ENCODE peak calls at places on chromosomes 6 and 20, in four cellular contexts. Z is K562, H is HepG2, W is GM12878. C is an unnamed sample.

GRCh38 chr6:135182120-135182992 is 1.2 kb downstream of the MYB start:
- DNase-seq in Z (peak; percentile 46), W (no peak), H (no peak), C (no peak)

GRCh38 chr20:47295921-47296426 is 60.5 kb downstream of the ZMYND8 start:
- DNase-seq in H (no peak), Z (no peak), W (no peak), C (no peak)

GRCh38 chr20:45229264-45230056 is 8.3 kb downstream of the SEMG2 start:
- DNase-seq in H (peak; percentile 26), W (no peak), Z (peak; percentile 52), C (peak; percentile 96)

GRCh38 chr20:39822667-39823066 is 860.5 kb downstream of the DHX35 start:
- DNase-seq in H (no peak), W (no peak), Z (no peak), C (no peak)

GRCh38 chr6:26537846-26538571 is at the start of gene HMGN4:
- DNase-seq in H (peak; percentile 92), W (peak; percentile 96), Z (peak; percentile 91), C (no peak)

GRCh38 chr20:5734559-5735137 is 15.6 kb upstream of the SHLD1 start:
- DNase-seq in H (no peak), W (no peak), Z (no peak), C (no peak)

GRCh38 chr20:709421-709820 is 33.8 kb upstream of the SCRT2 start:
- DNase-seq in W (no peak), H (no peak), Z (no peak), C (no peak)

GRCh38 chr6:111818539-111819226 is 54.6 kb downstream of the FYN start:
- DNase-seq in W (no peak), H (no peak), Z (no peak), C (no peak)

GRCh38 chr6:158008894-158009891 is 27.5 kb downstream of the SYNJ2 start:
- DNase-seq in H (no peak), Z (no peak), W (no peak), C (no peak)

GRCh38 chr20:17872920-17873319 is 95.7 kb downstream of the SNX5 start:
- DNase-seq in H (no peak), W (no peak), Z (no peak), C (no peak)

GRCh38 chr20:36802326-36803223 is 29.0 kb upstream of the DSN1 start:
- DNase-seq in H (no peak), W (no peak), Z (no peak), C (no peak)

GRCh38 chr20:3744806-3745685 is 12.6 kb downstream of the HSPA12B start:
- DNase-seq in Z (peak; percentile 97), W (no peak), H (peak; percentile 74), C (peak; percentile 95)

GRCh38 chr6:12490904-12491571 is 200.9 kb downstream of the EDN1 start:
- DNase-seq in Z (no peak), H (no peak), W (no peak), C (no peak)

GRCh38 chr6:44478158-44478557 is 90.7 kb downstream of the CDC5L start:
- DNase-seq in H (no peak), W (no peak), Z (no peak), C (no peak)

GRCh38 chr20:23178806-23179205 is 92.7 kb upstream of the CD93 start:
- DNase-seq in H (no peak), Z (peak; percentile 53), W (no peak), C (no peak)

GRCh38 chr6:142945446-142946180 is 637 bp upstream of the HIVEP2 start:
- DNase-seq in Z (peak; percentile 53), H (no peak), W (no peak), C (peak; percentile 75)

GRCh38 chr6:107866606-107867301 is 42.6 kb upstream of the SCML4 start:
- DNase-seq in Z (no peak), W (no peak), H (peak; percentile 56), C (no peak)

GRCh38 chr6:134464690-134465411 is 146.9 kb upstream of the SGK1 start:
- DNase-seq in W (no peak), H (no peak), Z (no peak), C (no peak)

GRCh38 chr6:27505209-27506027 is 32.5 kb upstream of the ZNF184 start:
- DNase-seq in W (peak; percentile 63), Z (peak; percentile 63), H (peak; percentile 86), C (peak; percentile 78)

GRCh38 chr20:21609981-21610380 is 95.5 kb upstream of the PAX1 start:
- DNase-seq in W (no peak), Z (no peak), H (no peak), C (no peak)

GRCh38 chr6:106244931-106245330 is 80.6 kb downstream of the ATG5 start:
- DNase-seq in Z (no peak), H (no peak), W (peak; percentile 20), C (no peak)

GRCh38 chr20:45343445-45343866 is 4.8 kb downstream of the SDC4 start:
- DNase-seq in Z (peak; percentile 52), W (no peak), H (peak; percentile 76), C (peak; percentile 49)

GRCh38 chr20:575230-575629 is 31.6 kb upstream of the CSNK2A1 start:
- DNase-seq in Z (no peak), W (no peak), H (no peak), C (no peak)

GRCh38 chr6:149026530-149026942 is 279.7 kb downstream of the UST start:
- DNase-seq in H (peak; percentile 48), W (no peak), Z (peak; percentile 69), C (no peak)

GRCh38 chr20:58241766-58242465 is 13.5 kb upstream of the ANKRD60 start:
- DNase-seq in Z (no peak), H (no peak), W (no peak), C (no peak)

GRCh38 chr6:139271056-139271455 is 20.7 kb downstream of the TXLNB start:
- DNase-seq in H (no peak), Z (no peak), W (no peak), C (no peak)

GRCh38 chr6:25237579-25237978 is 41.6 kb upstream of the CARMIL1 start:
- DNase-seq in Z (no peak), H (no peak), W (no peak), C (no peak)

GRCh38 chr6:117956386-117956785 is 49.3 kb downstream of the SLC35F1 start:
- DNase-seq in Z (no peak), W (no peak), H (no peak), C (no peak)
- TF ChIP-seq RFX5 in Z (no peak), W (no peak), H (no peak), C (no peak)

GRCh38 chr6:119076966-119077642 is 1.4 kb downstream of the FAM184A start:
- DNase-seq in W (no peak), Z (no peak), H (no peak), C (no peak)
- TF ChIP-seq CREB1 in W (no peak), Z (no peak), H (no peak), C (no peak)

GRCh38 chr6:4451718-4452117 is 316.3 kb upstream of the ECI2 start:
- DNase-seq in W (no peak), Z (no peak), H (no peak), C (no peak)

GRCh38 chr6:4449409-4449808 is 314.0 kb upstream of the ECI2 start:
- DNase-seq in W (no peak), H (no peak), Z (no peak), C (no peak)

GRCh38 chr6:4447646-4448315 is 312.4 kb upstream of the ECI2 start:
- DNase-seq in H (no peak), W (no peak), Z (no peak), C (no peak)

GRCh38 chr6:4450237-4450636 is 314.9 kb upstream of the ECI2 start:
- DNase-seq in W (no peak), Z (no peak), H (no peak), C (no peak)

DNA sequence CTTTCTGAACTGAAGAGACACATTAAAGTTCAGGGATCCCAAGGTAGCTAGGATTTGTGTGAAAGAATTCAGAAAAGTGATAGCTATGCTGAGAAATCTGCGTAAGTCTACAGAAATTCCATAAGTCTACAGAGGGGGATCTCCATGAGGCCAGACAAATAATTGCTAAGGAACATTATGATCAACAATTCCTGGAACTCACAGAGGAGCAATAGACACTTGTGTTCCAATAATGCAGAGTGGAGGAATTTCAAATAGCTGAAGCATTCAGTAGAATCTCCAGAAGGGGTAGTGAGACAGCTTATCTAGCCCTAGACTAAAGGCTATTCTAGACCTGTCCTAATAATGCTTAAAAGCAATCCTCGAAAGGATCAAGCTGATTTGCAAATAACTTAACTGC is 315.7 kb upstream of the ECI2 start:
- DNase-seq in H (no peak), Z (no peak), W (no peak), C (no peak)
- TF ChIP-seq RFX5 in H (no peak), Z (no peak), W (no peak), C (no peak)

GRCh38 chr20:48901326-48901725 is 20.2 kb upstream of the ARFGEF2 start:
- DNase-seq in Z (no peak), H (no peak), W (no peak), C (no peak)
- TF ChIP-seq CREB1 in Z (no peak), H (no peak), W (no peak), C (no peak)

DNA sequence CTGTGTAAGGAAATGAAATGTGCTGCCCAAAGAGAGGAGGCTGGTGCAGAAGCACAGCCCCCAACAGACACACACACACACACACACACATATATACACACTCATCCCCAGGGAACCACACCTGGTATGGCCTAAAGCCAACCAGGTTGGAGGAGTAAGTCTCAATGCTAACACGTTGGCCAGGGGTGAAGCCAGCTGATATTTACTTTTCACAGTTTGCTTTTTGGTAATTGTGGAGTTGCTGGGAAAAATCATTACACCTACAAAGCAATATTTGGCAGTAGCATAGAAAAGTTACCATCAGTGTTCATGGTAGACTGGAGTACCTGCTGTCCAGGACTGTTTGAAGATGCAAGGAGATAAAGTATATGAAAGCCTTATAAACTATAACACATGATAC is 50.3 kb upstream of the NAA20 start:
- DNase-seq in Z (no peak), H (no peak), W (no peak), C (no peak)
- TF ChIP-seq RFX5 in Z (no peak), H (no peak), W (no peak), C (no peak)

DNA sequence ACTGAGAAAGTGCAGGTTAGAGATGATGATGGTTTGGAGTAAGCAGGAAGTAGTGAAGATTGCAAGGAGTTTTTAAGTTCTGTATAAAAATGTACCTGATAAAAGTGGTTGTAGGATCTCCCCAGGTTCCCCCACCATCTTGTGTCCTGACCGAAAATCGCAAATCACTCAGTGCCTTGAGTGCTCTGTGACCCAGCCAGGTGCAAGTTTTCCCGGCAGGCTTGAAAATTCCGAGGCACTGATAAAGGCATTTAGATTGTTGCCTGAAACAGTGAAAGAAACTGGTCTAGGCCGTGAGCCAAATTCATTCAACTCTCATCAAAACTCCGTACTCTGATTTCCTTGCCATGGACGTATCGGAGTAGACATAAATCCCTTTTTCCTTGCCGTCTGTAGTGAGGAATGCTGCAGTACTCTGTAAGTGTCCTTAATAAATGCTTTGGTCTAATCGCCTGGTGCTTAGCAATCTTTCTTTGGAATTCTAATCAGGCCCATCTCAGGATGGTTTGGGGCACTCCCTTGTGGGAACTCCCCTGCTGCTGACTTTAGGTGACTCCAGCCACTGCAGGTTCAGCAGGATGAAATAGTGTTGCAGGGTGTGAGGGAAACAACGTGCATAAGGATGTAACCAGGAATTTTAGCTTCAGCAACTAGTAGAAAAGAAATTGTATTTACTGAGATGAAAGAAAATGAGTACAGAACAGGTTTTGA is 1199.8 kb upstream of the MAP3K7 start:
- DNase-seq in W (no peak), Z (no peak), H (no peak), C (no peak)
- TF ChIP-seq CREB1 in W (no peak), Z (no peak), H (no peak), C (no peak)